ENCODE peak calls at places on chromosomes 12 and 14, in five cellular contexts. P, Q, V, Z and I are unnamed samples. For H3K27me3, the result is how much of the 10 kb centered on the place peaks cover.

GRCh38 chr12:41142376-41142775 is 45.7 kb upstream of the PDZRN4 start:
- DNase-seq in P (no peak), Q (no peak), V (no peak), Z (no peak), I (no peak)

GRCh38 chr14:37550511-37550910 is 44.5 kb downstream of the FOXA1 start:
- DNase-seq in P (no peak), Q (no peak), V (no peak), Z (no peak), I (no peak)

GRCh38 chr12:52965337-52965731 is 16.4 kb downstream of the KRT18 start:
- DNase-seq in P (no peak), Q (no peak), V (no peak), Z (no peak), I (peak)

GRCh38 chr12:128942960-128943477 is 89.7 kb downstream of the GLT1D1 start:
- DNase-seq in P (no peak), Q (no peak), V (no peak), Z (no peak), I (no peak)

GRCh38 chr14:30620178-30620577 is 1.9 kb upstream of the SCFD1 start:
- DNase-seq in P (no peak), Q (no peak), V (no peak), Z (no peak), I (no peak)

GRCh38 chr12:68042212-68042699 is 53.0 kb downstream of the IFNG-AS1 start:
- DNase-seq in P (no peak), Q (no peak), V (no peak), Z (no peak), I (no peak)

GRCh38 chr12:77213316-77213715 is 147.9 kb upstream of the E2F7 start:
- DNase-seq in P (no peak), Q (no peak), V (no peak), Z (no peak), I (no peak)

GRCh38 chr12:8648598-8649205 is 13.9 kb downstream of the MFAP5 start:
- DNase-seq in P (no peak), Q (no peak), V (no peak), Z (no peak), I (no peak)

GRCh38 chr14:21236948-21237797 is 32.1 kb downstream of the HNRNPC start:
- DNase-seq in P (no peak), Q (no peak), V (no peak), Z (no peak), I (no peak)

GRCh38 chr12:127592278-127592677 is 674.7 kb upstream of the TMEM132C start:
- DNase-seq in P (no peak), Q (no peak), V (no peak), Z (no peak), I (no peak)
- H3K27me3 ChIP-seq in P (under half), Q (under half), V (under half), Z (under half), I (under half)

GRCh38 chr12:106705971-106706370 is 68.5 kb upstream of the RIC8B start:
- DNase-seq in P (no peak), Q (no peak), V (no peak), Z (no peak), I (no peak)
- H3K27me3 ChIP-seq in P (under half), Q (under half), V (under half), Z (under half), I (under half)

GRCh38 chr12:54068423-54069070 is 14.9 kb downstream of the HOXC4 start:
- DNase-seq in P (no peak), Q (no peak), V (no peak), Z (no peak), I (no peak)
- H3K27me3 ChIP-seq in P (under half), Q (half or more), V (under half), Z (under half), I (under half)

GRCh38 chr14:22721213-22721612 is 45.3 kb upstream of the OXA1L start:
- DNase-seq in P (no peak), Q (no peak), V (no peak), Z (no peak), I (no peak)

GRCh38 chr14:22718091-22718490 is 48.4 kb upstream of the OXA1L start:
- DNase-seq in P (no peak), Q (no peak), V (no peak), Z (no peak), I (no peak)

GRCh38 chr14:22713631-22713950 is 52.9 kb upstream of the OXA1L start:
- DNase-seq in P (no peak), Q (no peak), V (no peak), Z (no peak), I (no peak)

GRCh38 chr14:22715890-22716289 is 50.6 kb upstream of the OXA1L start:
- DNase-seq in P (no peak), Q (no peak), V (no peak), Z (no peak), I (no peak)

GRCh38 chr14:22715186-22715812 is 51.2 kb upstream of the OXA1L start:
- DNase-seq in P (no peak), Q (no peak), V (no peak), Z (no peak), I (no peak)
- H3K27me3 ChIP-seq in P (under half), Q (under half), V (under half), Z (under half), I (under half)

GRCh38 chr12:111038941-111039340 is 118.6 kb upstream of the MYL2 start:
- DNase-seq in P (no peak), Q (no peak), V (no peak), Z (peak), I (no peak)
- H3K27me3 ChIP-seq in P (under half), Q (under half), V (under half), Z (under half), I (under half)

GRCh38 chr14:105193916-105194782 is 13.0 kb upstream of the NUDT14 start:
- DNase-seq in P (no peak), Q (no peak), V (no peak), Z (no peak), I (no peak)
- H3K27me3 ChIP-seq in P (under half), Q (under half), V (under half), Z (under half), I (under half)

DNA sequence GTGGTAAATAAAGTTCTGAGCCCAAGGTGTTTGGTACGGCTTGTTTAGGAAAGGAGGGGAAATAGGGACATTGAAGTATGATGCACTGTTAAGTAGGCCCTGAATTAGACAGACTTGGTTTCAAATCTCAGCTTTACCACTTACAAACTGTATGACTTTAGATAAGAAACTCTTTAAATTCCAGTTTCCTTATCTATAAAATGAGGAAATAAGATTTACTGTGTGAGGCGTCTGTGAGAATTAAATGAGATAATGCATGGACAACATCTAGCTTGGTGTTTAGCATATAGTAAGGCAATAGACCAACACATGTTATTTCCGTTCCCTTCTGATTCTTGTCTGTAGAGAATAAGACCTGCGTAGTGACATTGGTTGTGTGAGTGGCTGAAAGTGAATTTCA is 7.0 kb downstream of the NCKAP1L start:
- DNase-seq in P (no peak), Q (no peak), V (no peak), Z (no peak), I (no peak)
- H3K27me3 ChIP-seq in P (under half), Q (under half), V (under half), Z (under half), I (under half)

GRCh38 chr12:10669533-10669932 is 4.3 kb downstream of the STYK1 start:
- DNase-seq in P (no peak), Q (no peak), V (no peak), Z (no peak), I (no peak)

GRCh38 chr12:10667581-10667980 is 6.3 kb downstream of the STYK1 start:
- DNase-seq in P (no peak), Q (no peak), V (no peak), Z (no peak), I (no peak)

GRCh38 chr12:10673660-10674384 is at the start of gene STYK1:
- DNase-seq in P (peak), Q (no peak), V (peak), Z (peak), I (peak)

GRCh38 chr12:10668526-10668925 is 5.3 kb downstream of the STYK1 start:
- DNase-seq in P (no peak), Q (no peak), V (no peak), Z (no peak), I (no peak)

GRCh38 chr12:10672231-10672868 is 1.5 kb downstream of the STYK1 start:
- DNase-seq in P (no peak), Q (no peak), V (no peak), Z (no peak), I (no peak)
- H3K27me3 ChIP-seq in P (under half), Q (under half), V (under half), Z (under half), I (under half)